ENCODE peak calls at places on chromosome 10, in six cellular contexts. I is RCC 7860, R is PC-3, U is DMS 273 treated with DMSO at 0.1 percent for 48 hours, S is NCI-H748 treated with DMSO at 0.1 percent for 48 hours, O is fibroblast of mammary gland. M is an unnamed sample.

GRCh38 chr10:33258951-33259350 is 75.5 kb downstream of the NRP1 start:
- DNase-seq in I (peak), R (peak), U (no peak), S (no peak), O (no peak), M (no peak)

GRCh38 chr10:79328737-79329504 is 18.3 kb upstream of the PPIF start:
- DNase-seq in I (peak), R (peak), U (no peak), S (no peak), O (peak), M (no peak)

GRCh38 chr10:71028066-71028465 is 139.7 kb upstream of the PCBD1 start:
- DNase-seq in I (no peak), R (no peak), U (no peak), S (no peak), O (no peak), M (no peak)

GRCh38 chr10:127149613-127150081 is 46.7 kb downstream of the INSYN2A start:
- DNase-seq in I (no peak), R (no peak), U (no peak), S (no peak), O (peak), M (no peak)

GRCh38 chr10:35913628-35914027 is 271.5 kb upstream of the FZD8 start:
- DNase-seq in I (no peak), R (peak), U (no peak), S (no peak), O (peak), M (no peak)

GRCh38 chr10:107616031-107616430 is 451.5 kb upstream of the SORCS1 start:
- DNase-seq in I (no peak), R (no peak), U (no peak), S (no peak), O (no peak), M (no peak)

GRCh38 chr10:48439581-48440041 is 133.1 kb downstream of the MAPK8 start:
- DNase-seq in I (peak), R (no peak), U (no peak), S (no peak), O (no peak), M (no peak)

GRCh38 chr10:792792-793100 is 103.3 kb upstream of the DIP2C start:
- DNase-seq in I (no peak), R (no peak), U (no peak), S (no peak), O (peak), M (no peak)

GRCh38 chr10:20596065-20596760 is 300.9 kb downstream of the NEBL start:
- DNase-seq in I (no peak), R (no peak), U (no peak), S (no peak), O (peak), M (no peak)

GRCh38 chr10:133253313-133253955 is 15.8 kb downstream of the VENTX start:
- DNase-seq in I (no peak), R (no peak), U (no peak), S (no peak), O (no peak), M (no peak)

GRCh38 chr10:29611796-29612381 is 22.9 kb downstream of the SVIL start:
- DNase-seq in I (no peak), R (no peak), U (no peak), S (no peak), O (no peak), M (no peak)

GRCh38 chr10:70575874-70576802 is 26.4 kb downstream of the PRF1 start:
- DNase-seq in I (peak), R (peak), U (no peak), S (no peak), O (peak), M (peak)

GRCh38 chr10:132619927-132620326 is 82.3 kb downstream of the INPP5A start:
- DNase-seq in I (no peak), R (no peak), U (no peak), S (no peak), O (no peak), M (no peak)

M was measured in BE2C.